ENCODE peak calls at places on chromosome 22, in seven cellular contexts. K is hepatic stellate cell; D is fibroblast of pulmonary artery; Y is GM23338; T is amniotic stem cell; W is stimulated activated CD4-positive, alpha-beta T cell treated with anti-CD3 and anti-CD28 coated beads, Interleukin-1b, Interleukin-23, amount 100 ng/mL, for 24 hours; Q is NCI-H1105 treated with DMSO at 0.1 percent for 48 hours. P is an unnamed sample.
A peak's percentile ranks its signal among the peaks of the same experiment; 100 is the strongest.

GRCh38 chr22:45878051-45878764 is 98.8 kb downstream of the WNT7B start:
- DNase-seq in Q (peak; percentile 94), T (no peak), Y (no peak), W (no peak), D (no peak), K (no peak), P (no peak)

GRCh38 chr22:24284747-24285203 is 14.1 kb downstream of the SPECC1L start:
- DNase-seq in D (peak; percentile 17), K (peak; percentile 35), Y (no peak), W (no peak), Q (no peak), T (no peak), P (no peak)

GRCh38 chr22:46030241-46030880 is 53.4 kb upstream of the WNT7B start:
- DNase-seq in K (no peak), T (no peak), D (no peak), Q (no peak), W (no peak), Y (no peak), P (no peak)

GRCh38 chr22:47151490-47151889 is 389.0 kb downstream of the TBC1D22A start:
- DNase-seq in Q (no peak), K (peak; percentile 36), T (no peak), D (peak; percentile 45), W (no peak), Y (no peak), P (no peak)

GRCh38 chr22:37189011-37189466 is 992 bp upstream of the C1QTNF6 start:
- DNase-seq in D (peak; percentile 75), Y (peak; percentile 35), W (no peak), T (no peak), K (no peak), Q (no peak), P (no peak)

GRCh38 chr22:19629720-19630419 is 84.4 kb upstream of the SEPTIN5 start:
- DNase-seq in Q (peak; percentile 61), K (peak; percentile 95), W (peak; percentile 79), D (peak; percentile 82), Y (peak; percentile 93), T (peak; percentile 60), P (peak; percentile 76)

GRCh38 chr22:44210721-44211120 is 30.0 kb downstream of the PARVG start:
- DNase-seq in Q (no peak), W (no peak), T (no peak), Y (no peak), K (no peak), D (peak; percentile 8), P (no peak)

GRCh38 chr22:45586651-45587405 is 84.1 kb downstream of the FBLN1 start:
- DNase-seq in Y (no peak), W (no peak), K (no peak), Q (no peak), T (no peak), D (no peak), P (no peak)

GRCh38 chr22:34080501-34080900 is 160.2 kb upstream of the LARGE1 start:
- DNase-seq in Y (no peak), K (no peak), D (no peak), T (no peak), Q (no peak), W (no peak), P (no peak)

GRCh38 chr22:33510429-33510904 is 409.8 kb downstream of the LARGE1 start:
- DNase-seq in K (no peak), Y (no peak), Q (no peak), D (no peak), T (no peak), W (no peak), P (no peak)

GRCh38 chr22:31269892-31270574 is 22.3 kb downstream of the PIK3IP1 start:
- DNase-seq in D (no peak), K (no peak), T (no peak), W (no peak), Q (no peak), Y (peak; percentile 79), P (no peak)

GRCh38 chr22:31276426-31277167 is 15.7 kb downstream of the PIK3IP1 start:
- DNase-seq in W (no peak), Q (no peak), T (no peak), D (no peak), Y (no peak), K (no peak), P (no peak)

GRCh38 chr22:30078320-30079311 is 1.6 kb upstream of the HORMAD2 start:
- DNase-seq in T (no peak), D (no peak), K (no peak), W (no peak), Q (no peak), Y (peak; percentile 51), P (no peak)

GRCh38 chr22:40668611-40669390 is 10.5 kb upstream of the MCHR1 start:
- DNase-seq in T (peak; percentile 4), K (peak; percentile 84), Q (no peak), D (peak; percentile 96), Y (peak; percentile 43), W (no peak), P (no peak)

GRCh38 chr22:36027579-36027959 is 1.1 kb downstream of the RBFOX2 start:
- DNase-seq in W (no peak), Y (no peak), Q (no peak), K (peak; percentile 31), T (no peak), D (no peak), P (no peak)

GRCh38 chr22:25388866-25389540 is 169.6 kb downstream of the CRYBB2 start:
- DNase-seq in D (no peak), Y (no peak), K (no peak), W (no peak), Q (no peak), T (no peak), P (no peak)

GRCh38 chr22:49240472-49240871 is 587.2 kb downstream of the BRD1 start:
- DNase-seq in W (no peak), T (no peak), D (no peak), Y (no peak), Q (no peak), K (no peak), P (no peak)

GRCh38 chr22:43409800-43410199 is 2.0 kb upstream of the MPPED1 start:
- DNase-seq in D (no peak), W (no peak), T (no peak), K (no peak), Y (no peak), Q (no peak), P (no peak)

GRCh38 chr22:48499456-48500425 is 1327.9 kb downstream of the BRD1 start:
- DNase-seq in K (no peak), Q (no peak), D (no peak), W (no peak), T (no peak), Y (no peak), P (no peak)

GRCh38 chr22:46971141-46971775 is 208.8 kb downstream of the TBC1D22A start:
- DNase-seq in Q (no peak), Y (no peak), D (peak; percentile 86), W (no peak), K (no peak), T (no peak), P (no peak)

GRCh38 chr22:49966041-49966715 is 5.6 kb downstream of the PIM3 start:
- DNase-seq in D (no peak), T (no peak), Y (no peak), W (no peak), Q (no peak), K (no peak), P (no peak)

GRCh38 chr22:38649841-38650522 is 6.2 kb downstream of the FAM227A start:
- DNase-seq in Y (no peak), W (no peak), T (no peak), Q (no peak), K (no peak), D (no peak), P (no peak)

GRCh38 chr22:50612715-50613221 is 12.2 kb downstream of the MAPK8IP2 start:
- DNase-seq in Y (peak; percentile 70), Q (no peak), T (no peak), D (no peak), W (no peak), K (no peak), P (no peak)

GRCh38 chr22:35467788-35468187 is 67.8 kb downstream of the MCM5 start:
- DNase-seq in D (peak; percentile 65), W (no peak), Y (peak; percentile 36), Q (no peak), K (no peak), T (no peak), P (no peak)

GRCh38 chr22:45083659-45084305 is 74.0 kb upstream of the PHF21B start:
- DNase-seq in Q (no peak), Y (no peak), T (no peak), D (peak; percentile 34), K (peak; percentile 35), W (peak; percentile 42), P (no peak)

GRCh38 chr22:27270818-27271510 is 530.6 kb downstream of the MN1 start:
- DNase-seq in T (no peak), K (peak; percentile 29), Q (no peak), Y (no peak), D (peak; percentile 22), W (no peak), P (no peak)